ENCODE peak calls at places on chromosome 3, in six cellular contexts. O is heart right ventricle; Y is breast epithelium; M is Peyer's patch; C is uterus; H is CD8-positive, alpha-beta memory T cell. B is an unnamed sample.

GRCh38 chr3:158097571-158098553 is 8.4 kb downstream of the SHOX2 start:
- DNase-seq in C (no peak), Y (peak; percentile 68), M (peak; percentile 88), H (peak; percentile 61), O (no peak), B (peak; percentile 51)

GRCh38 chr3:49020335-49021212 is 1.3 kb upstream of the NDUFAF3 start:
- DNase-seq in C (no peak), H (peak; percentile 27), Y (peak; percentile 66), O (peak; percentile 60), M (peak; percentile 84), B (no peak)

GRCh38 chr3:141875893-141876380 is 506 bp upstream of the ATP1B3 start:
- DNase-seq in O (peak; percentile 67), C (peak; percentile 60), Y (no peak), M (peak; percentile 83), H (peak; percentile 68), B (no peak)

GRCh38 chr3:133037440-133037839 is 751 bp upstream of the TMEM108 start:
- DNase-seq in M (no peak), O (no peak), Y (no peak), H (no peak), C (no peak), B (no peak)

GRCh38 chr3:126485131-126485530 is 9.4 kb upstream of the ZXDC start:
- DNase-seq in C (no peak), O (no peak), H (no peak), M (no peak), Y (no peak), B (no peak)

GRCh38 chr3:122094125-122094524 is 39.0 kb downstream of the CD86 start:
- DNase-seq in C (no peak), H (no peak), Y (no peak), M (no peak), O (no peak), B (no peak)

GRCh38 chr3:195583831-195584542 is at the start of gene APOD:
- DNase-seq in C (peak; percentile 80), O (peak; percentile 78), Y (no peak), H (no peak), M (peak; percentile 52), B (no peak)

GRCh38 chr3:156682963-156683362 is 8.6 kb downstream of the TIPARP start:
- DNase-seq in H (no peak), Y (no peak), M (no peak), O (no peak), C (no peak), B (no peak)

GRCh38 chr3:120688121-120688520 is 6.1 kb upstream of the HGD start:
- DNase-seq in C (no peak), H (no peak), O (no peak), Y (no peak), M (no peak), B (no peak)

GRCh38 chr3:52005571-52005986 is 9.9 kb upstream of the RPL29 start:
- DNase-seq in H (no peak), M (no peak), Y (no peak), O (peak; percentile 76), C (no peak), B (no peak)

GRCh38 chr3:191076903-191077552 is 122.0 kb upstream of the OSTN start:
- DNase-seq in M (no peak), Y (no peak), O (no peak), C (no peak), H (no peak), B (no peak)

GRCh38 chr3:60743631-60744164 is 507.6 kb downstream of the FHIT start:
- DNase-seq in C (no peak), Y (no peak), H (no peak), O (peak; percentile 9), M (no peak), B (no peak)

GRCh38 chr3:39178553-39178952 is 13.8 kb downstream of the XIRP1 start:
- DNase-seq in H (no peak), M (peak; percentile 39), O (peak; percentile 32), Y (no peak), C (no peak), B (no peak)

GRCh38 chr3:46900356-46900755 is 22.8 kb downstream of the PTH1R start:
- DNase-seq in O (no peak), M (no peak), C (no peak), Y (no peak), H (no peak), B (no peak)

GRCh38 chr3:177832862-177833261 is 635.6 kb upstream of the TBL1XR1 start:
- DNase-seq in H (no peak), Y (no peak), O (no peak), C (no peak), M (no peak), B (no peak)

GRCh38 chr3:184405075-184406060 is 25.5 kb downstream of the CHRD start:
- DNase-seq in M (no peak), C (peak; percentile 42), H (no peak), Y (no peak), O (no peak), B (no peak)

GRCh38 chr3:190265795-190266194 is 56.5 kb downstream of the CLDN1 start:
- DNase-seq in M (peak; percentile 50), Y (no peak), H (no peak), C (no peak), O (no peak), B (no peak)

GRCh38 chr3:54696313-54696712 is 231.5 kb downstream of the LRTM1 start:
- DNase-seq in O (no peak), M (no peak), H (no peak), C (no peak), Y (no peak), B (no peak)

GRCh38 chr3:106088899-106089298 is 220.1 kb upstream of the CBLB start:
- DNase-seq in O (no peak), M (no peak), H (no peak), C (no peak), Y (no peak), B (no peak)

GRCh38 chr3:123449092-123449985 is 449 bp upstream of the ADCY5 start:
- DNase-seq in Y (no peak), M (no peak), H (no peak), O (peak; percentile 32), C (peak; percentile 33), B (no peak)

DNA sequence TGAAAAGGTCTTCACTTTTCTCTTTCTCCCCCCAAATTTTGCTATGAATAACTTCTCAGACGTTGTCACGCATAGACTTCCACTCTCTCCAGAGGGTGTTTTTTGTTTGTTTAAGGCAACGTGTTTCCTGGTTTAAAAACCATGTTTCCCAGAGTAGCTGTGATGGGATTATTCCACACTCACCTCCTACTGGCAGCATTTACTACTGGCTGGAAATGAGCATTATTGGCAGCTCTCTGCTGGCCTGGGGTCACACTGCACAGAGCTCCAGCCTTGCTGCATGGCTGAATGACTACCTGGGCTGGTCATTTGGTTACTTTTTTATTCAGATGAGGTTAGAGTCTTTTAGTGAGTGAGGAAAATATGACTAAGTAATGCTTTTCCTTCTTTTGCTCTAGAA is 65.2 kb downstream of the RARB start:
- DNase-seq in H (no peak), Y (no peak), O (no peak), C (no peak), M (no peak), B (no peak)
- H3K9me3 ChIP-seq in H (no peaks in the 10 kb centered on the region), Y (peaks cover 24% of the 10 kb centered on the region), O (peaks cover 48% of the 10 kb centered on the region), C (no peaks in the 10 kb centered on the region), M (no peaks in the 10 kb centered on the region), B (peaks cover 14% of the 10 kb centered on the region)

GRCh38 chr3:4977889-4978258 is 1.4 kb upstream of the BHLHE40 start:
- DNase-seq in O (no peak), M (no peak), C (no peak), H (no peak), Y (no peak), B (no peak)

GRCh38 chr3:4978966-4979400 is 254 bp upstream of the BHLHE40 start:
- DNase-seq in C (peak; percentile 97), Y (peak; percentile 96), O (peak; percentile 97), H (peak; percentile 90), M (peak; percentile 98), B (peak; percentile 91)

GRCh38 chr3:4977001-4977888 is 2.0 kb upstream of the BHLHE40 start:
- DNase-seq in Y (peak; percentile 79), O (peak; percentile 96), C (peak; percentile 84), H (peak; percentile 57), M (peak; percentile 89), B (peak; percentile 23)

GRCh38 chr3:4979401-4980228 is at the start of gene BHLHE40:
- DNase-seq in Y (no peak), M (peak; percentile 63), C (no peak), H (no peak), O (no peak), B (peak; percentile 49)

DNA sequence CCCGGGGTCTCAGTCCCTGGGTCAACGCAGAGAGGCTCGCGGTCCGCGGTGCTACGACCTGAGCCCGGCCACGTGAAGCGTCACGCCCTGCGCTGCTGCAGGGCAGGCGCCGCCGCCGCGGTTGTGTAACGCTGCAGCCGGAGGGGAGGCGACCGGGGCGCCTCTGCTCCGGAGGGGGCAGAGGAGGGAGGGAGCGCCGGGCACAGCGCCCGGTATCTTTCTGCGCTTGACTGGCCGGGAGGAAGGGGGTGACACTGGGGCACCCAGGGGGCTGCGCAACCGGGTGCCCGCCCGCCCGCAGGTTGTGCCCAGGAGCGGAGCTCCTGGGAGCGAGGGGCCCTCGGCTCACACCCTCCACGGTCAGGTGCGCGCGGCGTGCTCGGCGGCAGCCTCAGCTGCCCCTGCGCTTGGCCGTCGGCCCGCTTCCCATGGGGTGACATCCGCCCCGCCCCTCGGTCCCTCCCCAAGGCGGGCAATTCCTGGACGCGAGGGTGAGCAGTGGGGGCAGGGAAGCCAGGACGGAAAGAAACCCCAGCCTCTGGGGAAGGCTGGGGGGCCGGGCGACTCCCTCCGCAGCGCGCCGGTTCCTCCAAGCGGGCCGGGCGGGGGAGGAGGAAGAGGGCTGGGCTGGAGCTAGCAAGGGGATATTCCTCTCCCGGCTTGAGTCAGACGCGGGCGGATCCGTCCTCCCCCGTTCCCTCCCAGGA is 825 bp upstream of the BHLHE40 start:
- DNase-seq in Y (peak; percentile 97), H (peak; percentile 81), C (peak; percentile 98), M (peak; percentile 96), O (peak; percentile 99), B (peak; percentile 45)
- H3K4me1 ChIP-seq in Y (no peaks in the 10 kb centered on the region), H (peaks cover 43% of the 10 kb centered on the region), C (peaks cover 7% of the 10 kb centered on the region), M (no peaks in the 10 kb centered on the region), O (peaks cover 40% of the 10 kb centered on the region), B (peaks cover 34% of the 10 kb centered on the region)

GRCh38 chr3:138771585-138771984 is 63.1 kb downstream of the PIK3CB start:
- DNase-seq in H (no peak), O (no peak), C (no peak), M (no peak), Y (no peak), B (no peak)

GRCh38 chr3:138768946-138769345 is 65.8 kb downstream of the PIK3CB start:
- DNase-seq in O (no peak), H (no peak), Y (no peak), M (no peak), C (no peak), B (no peak)

GRCh38 chr3:138768126-138768525 is 66.6 kb downstream of the PIK3CB start:
- DNase-seq in C (no peak), M (no peak), Y (no peak), H (no peak), O (no peak), B (no peak)

GRCh38 chr3:138767498-138768104 is 67.1 kb downstream of the PIK3CB start:
- DNase-seq in O (no peak), C (no peak), H (no peak), M (no peak), Y (no peak), B (no peak)
- H3K9me3 ChIP-seq in O (peaks cover 13% of the 10 kb centered on the region), C (no peaks in the 10 kb centered on the region), H (peaks cover 5% of the 10 kb centered on the region), M (no peaks in the 10 kb centered on the region), Y (peaks cover 11% of the 10 kb centered on the region), B (peaks cover 7% of the 10 kb centered on the region)

DNA sequence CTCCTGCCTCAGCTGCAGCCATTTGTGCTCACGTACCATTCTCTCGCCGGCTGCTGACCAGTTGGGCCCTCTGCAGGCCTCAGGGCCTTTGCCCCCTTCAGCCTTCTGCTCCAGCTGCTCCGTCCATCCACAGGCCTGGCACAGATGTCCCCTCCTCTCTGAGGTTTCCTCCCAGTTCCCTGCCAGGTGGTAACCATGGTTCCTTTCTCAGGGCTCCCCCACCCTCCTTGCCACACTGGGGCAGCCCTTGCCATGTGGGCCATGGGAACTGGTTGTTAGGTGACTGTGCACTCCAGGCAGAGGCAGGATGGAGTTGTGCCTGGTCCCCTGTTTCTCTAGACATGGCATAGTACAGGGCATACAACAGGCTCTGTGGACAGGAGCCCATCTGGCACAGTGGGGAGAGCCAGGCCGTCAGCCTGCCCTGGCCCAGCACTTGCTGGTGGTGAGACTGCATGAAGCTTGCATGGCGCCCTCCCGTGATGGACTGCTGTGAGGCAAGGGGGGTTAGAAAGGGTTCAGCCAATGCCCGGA is 148.9 kb downstream of the DNAJB8 start:
- DNase-seq in M (no peak), Y (no peak), C (no peak), H (no peak), O (no peak), B (no peak)
- H3K4me1 ChIP-seq in M (no peaks in the 10 kb centered on the region), Y (no peaks in the 10 kb centered on the region), C (peaks cover 4% of the 10 kb centered on the region), H (peaks cover 89% of the 10 kb centered on the region), O (peaks cover 11% of the 10 kb centered on the region), B (peaks cover 44% of the 10 kb centered on the region)

B was measured in CD4-positive, CD25-positive, alpha-beta regulatory T cell.